ENCODE peak calls at places on chromosomes 7 and 10, in eight cellular contexts. One of them, this sample, is unnamed.

GRCh38 chr10:97724341-97724941 is 10.9 kb downstream of the MARVELD1 start:
- DNase-seq in epithelial cell of esophagus: peak
- DNase-seq in neural progenitor cell: no peak
- DNase-seq in heart right ventricle: no peak
- DNase-seq in tibial artery: no peak
- DNase-seq in Panc1: no peak
- DNase-seq in dorsolateral prefrontal cortex: no peak
- DNase-seq in astrocyte of the spinal cord: no peak
- DNase-seq in this sample: no peak

GRCh38 chr7:42726066-42726785 is 185.6 kb downstream of the C7orf25 start:
- DNase-seq in epithelial cell of esophagus: no peak
- DNase-seq in neural progenitor cell: no peak
- DNase-seq in heart right ventricle: no peak
- DNase-seq in tibial artery: no peak
- DNase-seq in Panc1: no peak
- DNase-seq in dorsolateral prefrontal cortex: no peak
- DNase-seq in astrocyte of the spinal cord: no peak
- DNase-seq in this sample: no peak

GRCh38 chr10:87089746-87090145 is 4.9 kb downstream of the GLUD1 start:
- DNase-seq in epithelial cell of esophagus: no peak
- DNase-seq in neural progenitor cell: no peak
- DNase-seq in heart right ventricle: no peak
- DNase-seq in tibial artery: no peak
- DNase-seq in Panc1: no peak
- DNase-seq in dorsolateral prefrontal cortex: no peak
- DNase-seq in astrocyte of the spinal cord: no peak
- DNase-seq in this sample: no peak

GRCh38 chr7:32958046-32959025 is 1.1 kb downstream of the FKBP9 start:
- DNase-seq in epithelial cell of esophagus: peak
- DNase-seq in neural progenitor cell: no peak
- DNase-seq in heart right ventricle: peak
- DNase-seq in tibial artery: peak
- DNase-seq in Panc1: no peak
- DNase-seq in dorsolateral prefrontal cortex: no peak
- DNase-seq in astrocyte of the spinal cord: peak
- DNase-seq in this sample: no peak

GRCh38 chr7:47651355-47652317 is 69.7 kb upstream of the TNS3 start:
- DNase-seq in epithelial cell of esophagus: peak
- DNase-seq in neural progenitor cell: no peak
- DNase-seq in heart right ventricle: no peak
- DNase-seq in tibial artery: peak
- DNase-seq in Panc1: no peak
- DNase-seq in dorsolateral prefrontal cortex: no peak
- DNase-seq in astrocyte of the spinal cord: peak
- DNase-seq in this sample: no peak

GRCh38 chr7:29189743-29190201 is 4.8 kb upstream of the CHN2 start:
- DNase-seq in epithelial cell of esophagus: peak
- DNase-seq in neural progenitor cell: peak
- DNase-seq in heart right ventricle: peak
- DNase-seq in tibial artery: no peak
- DNase-seq in Panc1: peak
- DNase-seq in dorsolateral prefrontal cortex: peak
- DNase-seq in astrocyte of the spinal cord: peak
- DNase-seq in this sample: no peak

GRCh38 chr10:78777466-78778256 is 291.1 kb upstream of the ZMIZ1 start:
- DNase-seq in epithelial cell of esophagus: no peak
- DNase-seq in neural progenitor cell: no peak
- DNase-seq in heart right ventricle: peak
- DNase-seq in tibial artery: peak
- DNase-seq in Panc1: no peak
- DNase-seq in dorsolateral prefrontal cortex: peak
- DNase-seq in astrocyte of the spinal cord: peak
- DNase-seq in this sample: no peak

GRCh38 chr7:134852626-134853025 is 73.2 kb downstream of the CALD1 start:
- DNase-seq in epithelial cell of esophagus: no peak
- DNase-seq in neural progenitor cell: no peak
- DNase-seq in heart right ventricle: no peak
- DNase-seq in tibial artery: no peak
- DNase-seq in Panc1: no peak
- DNase-seq in dorsolateral prefrontal cortex: no peak
- DNase-seq in astrocyte of the spinal cord: no peak
- DNase-seq in this sample: no peak

DNA sequence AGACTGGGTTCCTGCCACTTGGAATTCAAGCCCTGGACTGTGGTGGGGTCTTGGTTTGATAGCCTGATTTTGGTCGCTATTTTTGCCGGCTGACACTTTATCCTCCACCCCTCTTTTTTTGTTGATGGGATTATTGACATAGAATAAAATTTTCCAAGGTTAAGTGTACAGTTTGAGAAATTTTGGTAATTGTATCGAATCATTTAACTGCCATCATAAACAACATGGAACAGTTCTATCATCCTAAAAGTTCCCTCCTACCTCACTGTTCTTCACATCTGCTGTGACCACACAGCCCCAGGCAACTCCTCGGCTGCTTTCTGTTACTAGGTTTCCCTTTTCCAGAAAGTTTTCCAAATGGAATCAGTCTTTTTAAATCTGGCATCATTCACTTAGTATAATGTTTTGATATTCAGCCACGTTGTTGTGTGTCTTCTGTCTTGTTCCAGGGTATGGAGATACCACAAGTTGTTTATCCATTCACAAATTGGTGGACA is 50.6 kb upstream of the STEAP1B start:
- DNase-seq in epithelial cell of esophagus: no peak
- DNase-seq in neural progenitor cell: no peak
- DNase-seq in heart right ventricle: no peak
- DNase-seq in tibial artery: no peak
- DNase-seq in Panc1: no peak
- DNase-seq in dorsolateral prefrontal cortex: no peak
- DNase-seq in astrocyte of the spinal cord: no peak
- DNase-seq in this sample: no peak
- TF ChIP-seq CTCF in epithelial cell of esophagus: no peak
- TF ChIP-seq CTCF in neural progenitor cell: no peak
- TF ChIP-seq CTCF in heart right ventricle: no peak
- TF ChIP-seq CTCF in tibial artery: no peak
- TF ChIP-seq CTCF in Panc1: peak
- TF ChIP-seq CTCF in dorsolateral prefrontal cortex: no peak
- TF ChIP-seq CTCF in astrocyte of the spinal cord: no peak
- TF ChIP-seq CTCF in this sample: no peak

GRCh38 chr10:58857251-58857650 is 319.2 kb upstream of the PHYHIPL start:
- DNase-seq in epithelial cell of esophagus: no peak
- DNase-seq in neural progenitor cell: no peak
- DNase-seq in heart right ventricle: no peak
- DNase-seq in tibial artery: no peak
- DNase-seq in Panc1: no peak
- DNase-seq in dorsolateral prefrontal cortex: no peak
- DNase-seq in astrocyte of the spinal cord: no peak
- DNase-seq in this sample: no peak
- H3K4me3 ChIP-seq in epithelial cell of esophagus: no peak
- H3K4me3 ChIP-seq in neural progenitor cell: no peak
- H3K4me3 ChIP-seq in heart right ventricle: no peak
- H3K4me3 ChIP-seq in tibial artery: no peak
- H3K4me3 ChIP-seq in Panc1: no peak
- H3K4me3 ChIP-seq in dorsolateral prefrontal cortex: no peak
- H3K4me3 ChIP-seq in astrocyte of the spinal cord: no peak
- H3K4me3 ChIP-seq in this sample: no peak

DNA sequence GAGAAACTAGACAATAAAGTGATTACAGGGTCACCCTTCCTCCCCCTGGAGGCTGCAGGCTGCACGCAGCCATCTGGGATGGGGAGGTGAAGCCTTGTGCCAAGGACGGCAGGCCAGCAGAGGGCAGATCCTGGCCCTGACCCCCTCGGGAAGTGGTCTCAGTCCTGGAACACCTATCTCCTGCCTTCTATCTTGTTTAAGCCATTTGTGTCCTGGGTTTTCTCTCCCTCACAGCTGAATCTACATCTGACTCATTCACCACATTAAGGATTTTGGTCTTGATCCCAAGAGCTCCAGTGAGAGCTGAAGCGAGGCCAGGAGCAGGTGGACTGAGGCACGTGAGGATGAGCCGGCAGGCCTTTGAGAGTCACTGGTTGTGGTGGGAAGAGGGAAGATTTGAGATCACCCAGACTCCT is 16.4 kb upstream of the PARP12 start:
- DNase-seq in epithelial cell of esophagus: peak
- DNase-seq in neural progenitor cell: peak
- DNase-seq in heart right ventricle: no peak
- DNase-seq in tibial artery: no peak
- DNase-seq in Panc1: no peak
- DNase-seq in dorsolateral prefrontal cortex: no peak
- DNase-seq in astrocyte of the spinal cord: peak
- DNase-seq in this sample: no peak
- TF ChIP-seq CTCF in epithelial cell of esophagus: peak
- TF ChIP-seq CTCF in neural progenitor cell: peak
- TF ChIP-seq CTCF in heart right ventricle: no peak
- TF ChIP-seq CTCF in tibial artery: no peak
- TF ChIP-seq CTCF in Panc1: peak
- TF ChIP-seq CTCF in dorsolateral prefrontal cortex: no peak
- TF ChIP-seq CTCF in astrocyte of the spinal cord: peak
- TF ChIP-seq CTCF in this sample: peak

GRCh38 chr10:89869757-89870156 is 168.4 kb downstream of the KIF20B start:
- DNase-seq in epithelial cell of esophagus: no peak
- DNase-seq in neural progenitor cell: no peak
- DNase-seq in heart right ventricle: no peak
- DNase-seq in tibial artery: no peak
- DNase-seq in Panc1: no peak
- DNase-seq in dorsolateral prefrontal cortex: no peak
- DNase-seq in astrocyte of the spinal cord: no peak
- DNase-seq in this sample: no peak
- H3K4me3 ChIP-seq in epithelial cell of esophagus: no peak
- H3K4me3 ChIP-seq in neural progenitor cell: no peak
- H3K4me3 ChIP-seq in heart right ventricle: no peak
- H3K4me3 ChIP-seq in tibial artery: no peak
- H3K4me3 ChIP-seq in Panc1: no peak
- H3K4me3 ChIP-seq in dorsolateral prefrontal cortex: no peak
- H3K4me3 ChIP-seq in astrocyte of the spinal cord: no peak
- H3K4me3 ChIP-seq in this sample: no peak

DNA sequence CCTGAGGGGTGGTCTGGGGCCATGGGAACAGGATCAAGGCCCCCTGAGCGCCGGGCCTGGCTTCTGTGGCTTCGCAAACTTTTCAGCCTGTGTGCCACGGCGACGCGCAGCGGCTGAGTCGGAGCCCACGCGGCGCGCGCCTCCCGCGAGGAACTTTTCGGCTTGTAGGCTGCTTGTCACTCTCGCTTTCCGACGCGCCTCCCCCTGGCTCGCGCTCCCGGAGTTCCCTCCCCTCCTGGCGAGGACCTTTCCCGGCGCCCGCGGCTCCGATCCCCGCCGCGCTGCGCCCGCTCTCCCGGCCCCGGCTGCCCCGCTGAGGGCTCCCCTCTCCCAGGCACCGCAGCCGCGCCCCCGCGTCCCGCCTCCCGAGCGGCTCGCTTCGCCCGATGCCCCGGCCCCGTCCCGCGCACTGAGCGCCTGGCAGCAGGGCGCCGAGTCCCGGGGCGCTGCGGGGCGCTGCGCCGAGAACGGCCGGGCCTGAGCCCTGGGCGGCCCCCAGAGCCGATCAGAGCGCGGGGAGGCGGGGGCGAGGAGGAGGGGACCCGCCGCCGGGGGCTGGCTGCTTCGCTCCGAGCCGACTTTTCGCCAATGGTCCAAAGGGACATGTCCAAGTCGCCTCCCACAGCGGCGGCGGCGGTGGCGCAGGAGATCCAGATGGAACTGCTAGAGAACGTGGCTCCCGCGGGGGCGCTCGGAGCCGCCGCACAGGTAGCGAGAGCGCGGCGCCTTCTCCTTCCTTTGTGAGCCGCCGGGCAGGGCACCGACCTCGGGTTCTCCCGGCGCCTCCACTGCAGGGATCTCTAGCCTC is at the start of gene CACNB2:
- DNase-seq in epithelial cell of esophagus: peak
- DNase-seq in neural progenitor cell: peak
- DNase-seq in heart right ventricle: peak
- DNase-seq in tibial artery: peak
- DNase-seq in Panc1: no peak
- DNase-seq in dorsolateral prefrontal cortex: peak
- DNase-seq in astrocyte of the spinal cord: peak
- DNase-seq in this sample: no peak
- TF ChIP-seq CTCF in epithelial cell of esophagus: no peak
- TF ChIP-seq CTCF in neural progenitor cell: no peak
- TF ChIP-seq CTCF in heart right ventricle: peak
- TF ChIP-seq CTCF in tibial artery: no peak
- TF ChIP-seq CTCF in Panc1: no peak
- TF ChIP-seq CTCF in dorsolateral prefrontal cortex: no peak
- TF ChIP-seq CTCF in astrocyte of the spinal cord: no peak
- TF ChIP-seq CTCF in this sample: no peak